ENCODE peak calls at places on chromosomes 6 and 20, in five cellular contexts. M is fibroblast of lung, R is mucosa of descending colon, W is colonic mucosa, I is Peyer's patch. B is an unnamed sample.
A peak's percentile ranks its signal among the peaks of the same experiment; 100 is the strongest.

GRCh38 chr6:65776332-65776731 is 69.3 kb upstream of the EYS start:
- DNase-seq in M (no peak), R (peak; percentile 54), W (no peak), I (no peak), B (no peak)

GRCh38 chr20:63293866-63294535 is 1.0 kb downstream of the COL20A1 start:
- DNase-seq in M (no peak), R (no peak), W (no peak), I (no peak), B (no peak)

GRCh38 chr20:32621914-32622584 is 36.9 kb upstream of the NOL4L start:
- DNase-seq in M (no peak), R (no peak), W (no peak), I (no peak), B (no peak)

GRCh38 chr6:132763269-132763668 is 5.6 kb upstream of the VNN2 start:
- DNase-seq in M (no peak), R (peak; percentile 37), W (peak; percentile 25), I (no peak), B (no peak)

GRCh38 chr6:31676904-31677303 is 4.0 kb downstream of the LY6G5C start:
- DNase-seq in M (no peak), R (no peak), W (no peak), I (no peak), B (no peak)

GRCh38 chr6:90631046-90631445 is 44.2 kb upstream of the MAP3K7 start:
- DNase-seq in M (no peak), R (no peak), W (no peak), I (no peak), B (no peak)

GRCh38 chr6:37820713-37821069 is 1.2 kb downstream of the ZFAND3 start:
- DNase-seq in M (no peak), R (no peak), W (no peak), I (no peak), B (no peak)

GRCh38 chr6:35016417-35017221 is 124.5 kb downstream of the TCP11 start:
- DNase-seq in M (peak; percentile 69), R (no peak), W (no peak), I (no peak), B (no peak)

GRCh38 chr6:26388014-26388413 is 5.1 kb downstream of the BTN2A2 start:
- DNase-seq in M (no peak), R (no peak), W (no peak), I (no peak), B (no peak)

GRCh38 chr6:138088307-138088744 is 18.9 kb downstream of the PERP start:
- DNase-seq in M (peak; percentile 90), R (peak; percentile 24), W (peak; percentile 45), I (no peak), B (no peak)

GRCh38 chr6:36772401-36772800 is 66.8 kb downstream of the CPNE5 start:
- DNase-seq in M (no peak), R (no peak), W (no peak), I (no peak), B (no peak)

GRCh38 chr6:47626782-47627181 is 71.6 kb upstream of the ADGRF4 start:
- DNase-seq in M (no peak), R (no peak), W (no peak), I (no peak), B (no peak)

GRCh38 chr20:58718121-58718563 is 25.5 kb downstream of the NPEPL1 start:
- DNase-seq in M (no peak), R (no peak), W (peak; percentile 13), I (no peak), B (peak; percentile 34)

GRCh38 chr6:137216106-137216505 is 3.1 kb downstream of the IFNGR1 start:
- DNase-seq in M (no peak), R (no peak), W (no peak), I (no peak), B (no peak)

GRCh38 chr6:106746660-106747059 is 117.3 kb downstream of the QRSL1 start:
- DNase-seq in M (peak; percentile 84), R (peak; percentile 51), W (no peak), I (no peak), B (no peak)

GRCh38 chr20:34254979-34255378 is 13.8 kb downstream of the ASIP start:
- DNase-seq in M (no peak), R (no peak), W (no peak), I (no peak), B (no peak)

GRCh38 chr6:26305097-26305841 is 59.7 kb upstream of the BTN3A2 start:
- DNase-seq in M (peak; percentile 87), R (no peak), W (peak; percentile 76), I (peak; percentile 64), B (no peak)

GRCh38 chr6:107248147-107248546 is 132.8 kb upstream of the BEND3 start:
- DNase-seq in M (no peak), R (no peak), W (no peak), I (no peak), B (no peak)

GRCh38 chr20:61598586-61598985 is 346.5 kb downstream of the CDH4 start:
- DNase-seq in M (no peak), R (no peak), W (no peak), I (no peak), B (no peak)

GRCh38 chr20:63737940-63738686 is 1.5 kb upstream of the SLC2A4RG start:
- DNase-seq in M (no peak), R (peak; percentile 43), W (peak; percentile 76), I (peak; percentile 82), B (no peak)

GRCh38 chr6:163352011-163352685 is 62.4 kb upstream of the QKI start:
- DNase-seq in M (no peak), R (no peak), W (no peak), I (no peak), B (no peak)

GRCh38 chr6:127200114-127200513 is 66.5 kb upstream of the RNF146 start:
- DNase-seq in M (no peak), R (no peak), W (no peak), I (no peak), B (no peak)

GRCh38 chr20:24818056-24818455 is 131.0 kb upstream of the CST7 start:
- DNase-seq in M (no peak), R (no peak), W (no peak), I (no peak), B (no peak)

GRCh38 chr6:90811596-90812226 is 224.8 kb upstream of the MAP3K7 start:
- DNase-seq in M (no peak), R (no peak), W (no peak), I (no peak), B (no peak)

GRCh38 chr20:1624811-1625690 is 5.2 kb upstream of the SIRPB1 start:
- DNase-seq in M (no peak), R (no peak), W (no peak), I (no peak), B (no peak)

GRCh38 chr6:106253731-106254130 is 71.8 kb downstream of the ATG5 start:
- DNase-seq in M (peak; percentile 78), R (no peak), W (no peak), I (no peak), B (no peak)

GRCh38 chr6:25138697-25139051 is 140.5 kb upstream of the CARMIL1 start:
- DNase-seq in M (no peak), R (no peak), W (no peak), I (no peak), B (no peak)

GRCh38 chr6:42390228-42390934 is 61.3 kb downstream of the TRERF1 start:
- DNase-seq in M (no peak), R (no peak), W (no peak), I (no peak), B (no peak)

GRCh38 chr6:111703723-111704122 is 98.0 kb upstream of the TRAF3IP2 start:
- DNase-seq in M (no peak), R (no peak), W (no peak), I (no peak), B (no peak)

GRCh38 chr20:21099653-21100589 is 6.2 kb downstream of the LINC00237 start:
- DNase-seq in M (no peak), R (peak; percentile 49), W (peak; percentile 45), I (peak; percentile 59), B (no peak)

GRCh38 chr6:166313255-166314070 is 5.3 kb upstream of the PRR18 start:
- DNase-seq in M (peak; percentile 35), R (peak; percentile 40), W (peak; percentile 38), I (no peak), B (no peak)

GRCh38 chr20:57685134-57685851 is 24.5 kb downstream of the PMEPA1 start:
- DNase-seq in M (peak; percentile 77), R (no peak), W (no peak), I (no peak), B (no peak)

GRCh38 chr6:3291346-3291745 is 32.6 kb downstream of the PSMG4 start:
- DNase-seq in M (no peak), R (no peak), W (no peak), I (peak; percentile 3), B (no peak)

GRCh38 chr6:1771324-1771723 is 161.6 kb downstream of the FOXC1 start:
- DNase-seq in M (peak; percentile 51), R (peak; percentile 45), W (no peak), I (no peak), B (no peak)

GRCh38 chr6:145891126-145891525 is 73.0 kb downstream of the SHPRH start:
- DNase-seq in M (peak; percentile 91), R (no peak), W (no peak), I (no peak), B (no peak)

GRCh38 chr20:44650777-44651493 is 564 bp downstream of the ADA start:
- DNase-seq in M (no peak), R (peak; percentile 39), W (peak; percentile 33), I (no peak), B (no peak)

GRCh38 chr6:90978046-90978445 is 391.2 kb upstream of the MAP3K7 start:
- DNase-seq in M (peak; percentile 1), R (no peak), W (no peak), I (no peak), B (no peak)

DNA sequence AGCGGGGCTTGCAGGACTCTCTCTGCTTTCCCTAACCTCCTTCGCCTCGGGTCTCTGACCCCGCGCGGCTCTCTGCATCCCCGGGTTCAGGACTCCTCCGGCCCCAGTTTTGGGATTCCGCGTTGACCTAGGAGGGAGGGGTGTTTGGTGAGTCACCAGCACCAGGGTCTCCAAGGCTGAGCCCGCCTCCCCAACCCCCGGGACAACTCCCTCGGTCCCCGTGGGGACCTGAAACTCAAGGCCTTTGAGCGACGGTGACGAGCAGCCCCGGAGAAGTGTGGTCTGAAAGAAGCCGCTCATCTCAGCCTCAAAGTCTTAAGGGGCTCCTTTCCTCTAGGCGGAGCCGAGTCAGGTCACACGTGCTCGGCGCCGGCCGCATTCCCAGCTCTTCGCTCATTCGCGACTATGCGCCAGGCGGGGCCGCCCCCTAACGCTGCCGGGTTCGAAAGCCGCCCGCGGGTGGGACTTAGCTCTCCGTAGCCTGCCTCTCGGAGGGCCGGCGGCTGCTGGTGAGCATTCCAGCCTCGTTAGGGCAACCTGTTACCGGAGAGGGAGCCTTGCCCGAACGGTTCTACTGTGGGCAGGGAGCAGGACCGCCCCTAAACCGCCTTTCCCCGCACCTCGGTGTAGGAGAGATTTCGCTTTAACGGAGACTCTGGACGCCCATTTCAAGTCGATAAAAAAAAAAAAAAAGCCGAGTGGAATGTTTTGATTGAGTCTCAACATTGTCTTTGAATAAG is 3.0 kb upstream of the PRDM13 start:
- DNase-seq in M (peak; percentile 27), R (no peak), W (no peak), I (peak; percentile 59), B (no peak)
- H3K4me3 ChIP-seq in M (peak overlapping the region; percentile 11), R (no peak overlapping the region), W (peak overlapping the region; percentile 26), I (peak overlapping the region; percentile 30), B (peak overlapping the region; percentile 39)

GRCh38 chr20:38164069-38164468 is 1.0 kb downstream of the TGM2 start:
- DNase-seq in M (no peak), R (no peak), W (no peak), I (no peak), B (no peak)
- H3K4me3 ChIP-seq in M (no peak overlapping the region), R (no peak overlapping the region), W (peak overlapping the region; percentile 41), I (no peak overlapping the region), B (peak overlapping the region; percentile 75)

GRCh38 chr6:43911625-43912577 is 141.9 kb downstream of the VEGFA start:
- DNase-seq in M (no peak), R (no peak), W (peak; percentile 51), I (no peak), B (no peak)
- H3K4me3 ChIP-seq in M (no peak overlapping the region), R (no peak overlapping the region), W (no peak overlapping the region), I (no peak overlapping the region), B (no peak overlapping the region)

GRCh38 chr20:23419657-23419994 is 1.7 kb downstream of the NAPB start:
- DNase-seq in M (no peak), R (no peak), W (no peak), I (no peak), B (no peak)
- H3K4me3 ChIP-seq in M (peak overlapping the region; percentile 87), R (no peak overlapping the region), W (peak overlapping the region; percentile 96), I (peak overlapping the region; percentile 70), B (peak overlapping the region; percentile 99)

B was measured in ascending aorta.